ENCODE peak calls at places on chromosomes 2 and 18, in ten cellular contexts. One of them, this sample, is unnamed.

GRCh38 chr2:15359716-15360531 is 201.2 kb downstream of the NBAS start:
- DNase-seq in tibial artery: no peak
- DNase-seq in left ventricle myocardium inferior: no peak
- DNase-seq in foreskin fibroblast: peak; percentile 82
- DNase-seq in AG04450: peak; percentile 52
- DNase-seq in WERI-Rb-1: no peak
- DNase-seq in BJ: peak; percentile 36
- DNase-seq in IMR-90: peak; percentile 93
- DNase-seq in colonic mucosa: no peak
- DNase-seq in fibroblast of pulmonary artery: peak; percentile 78
- DNase-seq in this sample: peak; percentile 26

GRCh38 chr18:22668496-22668895 is 250.8 kb upstream of the CTAGE1 start:
- DNase-seq in IMR-90: no peak
- DNase-seq in WERI-Rb-1: no peak
- DNase-seq in left ventricle myocardium inferior: no peak
- DNase-seq in colonic mucosa: no peak
- DNase-seq in foreskin fibroblast: no peak
- DNase-seq in AG04450: no peak
- DNase-seq in BJ: no peak
- DNase-seq in fibroblast of pulmonary artery: peak; percentile 25
- DNase-seq in tibial artery: no peak
- DNase-seq in this sample: no peak

GRCh38 chr2:237510502-237511217 is 23.6 kb downstream of the MLPH start:
- DNase-seq in AG04450: no peak
- DNase-seq in foreskin fibroblast: no peak
- DNase-seq in IMR-90: no peak
- DNase-seq in left ventricle myocardium inferior: no peak
- DNase-seq in BJ: no peak
- DNase-seq in fibroblast of pulmonary artery: no peak
- DNase-seq in colonic mucosa: no peak
- DNase-seq in WERI-Rb-1: no peak
- DNase-seq in tibial artery: no peak
- DNase-seq in this sample: no peak

GRCh38 chr2:157179706-157180105 is 77.8 kb upstream of the GALNT5 start:
- DNase-seq in tibial artery: no peak
- DNase-seq in fibroblast of pulmonary artery: no peak
- DNase-seq in foreskin fibroblast: no peak
- DNase-seq in IMR-90: no peak
- DNase-seq in BJ: no peak
- DNase-seq in WERI-Rb-1: no peak
- DNase-seq in AG04450: no peak
- DNase-seq in colonic mucosa: no peak
- DNase-seq in left ventricle myocardium inferior: no peak
- DNase-seq in this sample: no peak

GRCh38 chr2:233462826-233463470 is 103.6 kb downstream of the USP40 start:
- DNase-seq in IMR-90: no peak
- DNase-seq in colonic mucosa: no peak
- DNase-seq in left ventricle myocardium inferior: no peak
- DNase-seq in foreskin fibroblast: no peak
- DNase-seq in BJ: no peak
- DNase-seq in AG04450: no peak
- DNase-seq in tibial artery: no peak
- DNase-seq in WERI-Rb-1: no peak
- DNase-seq in fibroblast of pulmonary artery: no peak
- DNase-seq in this sample: no peak

GRCh38 chr2:54360055-54360792 is 95.9 kb upstream of the SPTBN1 start:
- DNase-seq in fibroblast of pulmonary artery: peak; percentile 99
- DNase-seq in tibial artery: peak; percentile 28
- DNase-seq in IMR-90: peak; percentile 67
- DNase-seq in left ventricle myocardium inferior: peak; percentile 44
- DNase-seq in foreskin fibroblast: peak; percentile 82
- DNase-seq in colonic mucosa: no peak
- DNase-seq in BJ: peak; percentile 37
- DNase-seq in WERI-Rb-1: no peak
- DNase-seq in AG04450: peak; percentile 21
- DNase-seq in this sample: no peak

GRCh38 chr18:42614619-42615293 is 500.7 kb downstream of the RIT2 start:
- DNase-seq in BJ: no peak
- DNase-seq in WERI-Rb-1: peak; percentile 14
- DNase-seq in left ventricle myocardium inferior: peak; percentile 17
- DNase-seq in IMR-90: no peak
- DNase-seq in fibroblast of pulmonary artery: peak; percentile 72
- DNase-seq in tibial artery: no peak
- DNase-seq in foreskin fibroblast: no peak
- DNase-seq in colonic mucosa: no peak
- DNase-seq in AG04450: no peak
- DNase-seq in this sample: no peak

GRCh38 chr2:201968476-201968875 is 65.2 kb upstream of the FZD7 start:
- DNase-seq in fibroblast of pulmonary artery: no peak
- DNase-seq in WERI-Rb-1: no peak
- DNase-seq in IMR-90: no peak
- DNase-seq in foreskin fibroblast: no peak
- DNase-seq in tibial artery: no peak
- DNase-seq in left ventricle myocardium inferior: no peak
- DNase-seq in BJ: no peak
- DNase-seq in colonic mucosa: no peak
- DNase-seq in AG04450: no peak
- DNase-seq in this sample: no peak

GRCh38 chr2:217609952-217610351 is 392.8 kb downstream of the TNS1 start:
- DNase-seq in left ventricle myocardium inferior: no peak
- DNase-seq in colonic mucosa: no peak
- DNase-seq in tibial artery: no peak
- DNase-seq in fibroblast of pulmonary artery: no peak
- DNase-seq in IMR-90: no peak
- DNase-seq in foreskin fibroblast: no peak
- DNase-seq in BJ: no peak
- DNase-seq in AG04450: no peak
- DNase-seq in WERI-Rb-1: no peak
- DNase-seq in this sample: no peak

DNA sequence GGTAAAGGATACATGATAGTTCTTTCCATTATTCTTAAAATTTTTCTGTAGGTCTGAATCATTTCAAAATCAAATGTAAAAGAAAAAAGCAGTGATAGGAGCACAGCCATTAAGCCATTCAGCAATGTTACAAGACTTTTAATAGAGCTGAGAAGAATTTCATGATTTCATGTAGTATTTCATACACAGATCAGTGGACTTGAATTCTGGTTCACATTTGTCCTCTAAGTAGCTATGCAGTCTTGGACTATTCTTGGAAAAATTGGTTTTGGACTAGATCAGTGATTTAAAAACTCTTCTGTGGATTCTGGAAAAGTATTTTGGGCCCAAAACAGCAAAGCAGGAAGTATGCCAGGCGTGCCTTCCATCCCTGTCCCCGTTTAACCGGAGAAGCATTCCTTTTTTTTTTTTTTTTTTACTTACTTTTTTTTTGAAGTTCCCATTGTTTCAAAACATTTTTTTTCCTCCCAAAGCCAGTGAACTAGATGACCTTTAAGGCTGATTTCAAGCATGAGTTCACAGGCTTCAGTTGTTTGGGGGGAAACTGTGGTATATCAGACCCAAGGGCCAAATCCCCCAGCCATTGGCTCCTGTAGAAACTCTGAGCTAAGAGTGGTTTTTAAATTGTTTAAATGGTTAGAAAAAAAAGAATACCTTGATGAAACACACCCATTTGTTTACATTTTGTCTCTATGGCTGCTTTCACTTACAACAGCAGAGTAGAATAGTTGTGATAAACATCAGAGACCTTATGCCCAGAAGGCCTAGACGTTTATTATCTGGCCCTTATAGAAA is 17.5 kb upstream of the POLI start:
- DNase-seq in WERI-Rb-1: no peak
- DNase-seq in IMR-90: no peak
- DNase-seq in colonic mucosa: no peak
- DNase-seq in AG04450: no peak
- DNase-seq in fibroblast of pulmonary artery: no peak
- DNase-seq in tibial artery: no peak
- DNase-seq in foreskin fibroblast: no peak
- DNase-seq in left ventricle myocardium inferior: no peak
- DNase-seq in BJ: no peak
- DNase-seq in this sample: no peak
- H3K4me3 ChIP-seq in WERI-Rb-1: no peak overlapping the region
- H3K4me3 ChIP-seq in IMR-90: no peak overlapping the region
- H3K4me3 ChIP-seq in colonic mucosa: no peak overlapping the region
- H3K4me3 ChIP-seq in AG04450: no peak overlapping the region
- H3K4me3 ChIP-seq in fibroblast of pulmonary artery: no peak overlapping the region
- H3K4me3 ChIP-seq in tibial artery: no peak overlapping the region
- H3K4me3 ChIP-seq in foreskin fibroblast: no peak overlapping the region
- H3K4me3 ChIP-seq in left ventricle myocardium inferior: no peak overlapping the region
- H3K4me3 ChIP-seq in BJ: no peak overlapping the region
- H3K4me3 ChIP-seq in this sample: no peak overlapping the region

GRCh38 chr18:10388380-10388779 is 66.1 kb upstream of the APCDD1 start:
- DNase-seq in left ventricle myocardium inferior: no peak
- DNase-seq in fibroblast of pulmonary artery: no peak
- DNase-seq in tibial artery: no peak
- DNase-seq in colonic mucosa: no peak
- DNase-seq in AG04450: no peak
- DNase-seq in IMR-90: no peak
- DNase-seq in foreskin fibroblast: no peak
- DNase-seq in BJ: no peak
- DNase-seq in WERI-Rb-1: no peak
- DNase-seq in this sample: no peak

GRCh38 chr18:10381951-10382350 is 72.5 kb upstream of the APCDD1 start:
- DNase-seq in fibroblast of pulmonary artery: no peak
- DNase-seq in BJ: no peak
- DNase-seq in AG04450: no peak
- DNase-seq in IMR-90: peak; percentile 66
- DNase-seq in tibial artery: no peak
- DNase-seq in foreskin fibroblast: peak; percentile 52
- DNase-seq in left ventricle myocardium inferior: no peak
- DNase-seq in WERI-Rb-1: no peak
- DNase-seq in colonic mucosa: no peak
- DNase-seq in this sample: no peak

GRCh38 chr18:10386956-10387355 is 67.5 kb upstream of the APCDD1 start:
- DNase-seq in fibroblast of pulmonary artery: no peak
- DNase-seq in left ventricle myocardium inferior: no peak
- DNase-seq in colonic mucosa: no peak
- DNase-seq in WERI-Rb-1: no peak
- DNase-seq in AG04450: no peak
- DNase-seq in BJ: no peak
- DNase-seq in foreskin fibroblast: no peak
- DNase-seq in IMR-90: peak; percentile 43
- DNase-seq in tibial artery: no peak
- DNase-seq in this sample: no peak

GRCh38 chr18:10381516-10381915 is 72.9 kb upstream of the APCDD1 start:
- DNase-seq in AG04450: no peak
- DNase-seq in IMR-90: peak; percentile 43
- DNase-seq in fibroblast of pulmonary artery: no peak
- DNase-seq in BJ: no peak
- DNase-seq in left ventricle myocardium inferior: no peak
- DNase-seq in tibial artery: no peak
- DNase-seq in foreskin fibroblast: no peak
- DNase-seq in colonic mucosa: no peak
- DNase-seq in WERI-Rb-1: no peak
- DNase-seq in this sample: no peak

DNA sequence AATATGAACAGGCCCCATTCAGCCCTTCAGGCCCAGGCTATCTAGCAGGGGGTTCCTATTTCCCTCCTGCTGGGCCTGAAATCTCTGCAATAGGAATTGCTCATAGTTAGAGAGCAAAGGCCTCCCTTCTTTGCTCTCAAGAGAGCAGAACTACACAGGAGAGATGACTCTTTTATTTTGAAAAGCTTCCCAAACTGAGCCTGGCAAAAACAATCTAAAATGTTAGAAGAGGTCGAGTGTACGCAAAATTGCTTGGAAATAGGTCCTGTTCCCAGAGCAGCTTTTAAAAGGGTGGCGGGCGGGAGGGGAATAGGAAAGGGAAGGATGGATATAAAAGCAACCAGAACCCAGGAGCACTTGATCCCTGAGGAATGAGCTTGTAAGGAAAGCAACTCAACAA is 68.4 kb upstream of the APCDD1 start:
- DNase-seq in IMR-90: no peak
- DNase-seq in tibial artery: no peak
- DNase-seq in WERI-Rb-1: no peak
- DNase-seq in colonic mucosa: no peak
- DNase-seq in foreskin fibroblast: no peak
- DNase-seq in BJ: no peak
- DNase-seq in left ventricle myocardium inferior: no peak
- DNase-seq in AG04450: no peak
- DNase-seq in fibroblast of pulmonary artery: no peak
- DNase-seq in this sample: no peak
- TF ChIP-seq CTCF in IMR-90: no peak
- TF ChIP-seq CTCF in tibial artery: no peak
- TF ChIP-seq CTCF in WERI-Rb-1: no peak
- TF ChIP-seq CTCF in colonic mucosa: no peak
- TF ChIP-seq CTCF in foreskin fibroblast: no peak
- TF ChIP-seq CTCF in BJ: no peak
- TF ChIP-seq CTCF in left ventricle myocardium inferior: no peak
- TF ChIP-seq CTCF in AG04450: no peak
- TF ChIP-seq CTCF in fibroblast of pulmonary artery: no peak
- TF ChIP-seq CTCF in this sample: no peak

GRCh38 chr18:3466872-3467271 is 16.9 kb downstream of the TGIF1 start:
- DNase-seq in tibial artery: no peak
- DNase-seq in IMR-90: no peak
- DNase-seq in left ventricle myocardium inferior: no peak
- DNase-seq in WERI-Rb-1: no peak
- DNase-seq in BJ: no peak
- DNase-seq in colonic mucosa: no peak
- DNase-seq in AG04450: no peak
- DNase-seq in fibroblast of pulmonary artery: no peak
- DNase-seq in foreskin fibroblast: no peak
- DNase-seq in this sample: no peak
- H3K4me3 ChIP-seq in tibial artery: no peak overlapping the region
- H3K4me3 ChIP-seq in IMR-90: no peak overlapping the region
- H3K4me3 ChIP-seq in left ventricle myocardium inferior: no peak overlapping the region
- H3K4me3 ChIP-seq in WERI-Rb-1: no peak overlapping the region
- H3K4me3 ChIP-seq in BJ: no peak overlapping the region
- H3K4me3 ChIP-seq in colonic mucosa: no peak overlapping the region
- H3K4me3 ChIP-seq in AG04450: no peak overlapping the region
- H3K4me3 ChIP-seq in fibroblast of pulmonary artery: no peak overlapping the region
- H3K4me3 ChIP-seq in foreskin fibroblast: no peak overlapping the region
- H3K4me3 ChIP-seq in this sample: no peak overlapping the region

DNA sequence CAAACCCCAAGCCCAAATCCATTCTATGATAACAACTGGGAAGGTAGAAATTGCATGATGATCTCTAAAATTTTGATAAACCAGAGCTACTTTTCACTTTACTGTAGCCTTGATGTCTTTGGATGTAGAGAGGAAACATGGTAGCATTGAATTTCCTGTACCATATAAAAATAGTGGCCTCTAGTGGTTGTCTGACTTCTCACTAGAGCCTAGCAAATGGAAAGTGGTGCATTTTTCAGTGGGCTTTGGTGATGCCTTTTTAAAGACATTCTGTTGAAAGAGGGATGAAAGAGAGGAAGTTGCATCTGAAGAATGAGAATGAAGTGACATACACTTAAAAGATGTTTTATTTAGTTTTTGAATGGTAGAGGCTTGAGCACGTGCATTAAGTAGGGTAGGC is 662.2 kb downstream of the XIRP2 start:
- DNase-seq in BJ: no peak
- DNase-seq in IMR-90: peak; percentile 27
- DNase-seq in AG04450: no peak
- DNase-seq in left ventricle myocardium inferior: no peak
- DNase-seq in fibroblast of pulmonary artery: peak; percentile 44
- DNase-seq in tibial artery: no peak
- DNase-seq in colonic mucosa: no peak
- DNase-seq in foreskin fibroblast: no peak
- DNase-seq in WERI-Rb-1: no peak
- DNase-seq in this sample: no peak
- TF ChIP-seq CTCF in BJ: peak; percentile 29
- TF ChIP-seq CTCF in IMR-90: peak; percentile 42
- TF ChIP-seq CTCF in AG04450: peak; percentile 59
- TF ChIP-seq CTCF in left ventricle myocardium inferior: peak; percentile 48
- TF ChIP-seq CTCF in fibroblast of pulmonary artery: peak; percentile 59
- TF ChIP-seq CTCF in tibial artery: no peak
- TF ChIP-seq CTCF in colonic mucosa: no peak
- TF ChIP-seq CTCF in foreskin fibroblast: no peak
- TF ChIP-seq CTCF in WERI-Rb-1: peak; percentile 19
- TF ChIP-seq CTCF in this sample: peak; percentile 44

This sample was measured in LNCaP clone FGC.